ENCODE peak calls at places on chromosomes 6 and 20, in seven cellular contexts. O, U, G, C, X, F and H are unnamed samples. For H3K27me3, the result is how much of the 10 kb centered on the place peaks cover.

GRCh38 chr6:96469312-96469711 is 52.3 kb upstream of the UFL1 start:
- DNase-seq in X (no peak), C (no peak), F (no peak), G (no peak), O (no peak), U (no peak), H (no peak)

GRCh38 chr6:40504274-40504673 is 82.9 kb downstream of the LRFN2 start:
- DNase-seq in G (no peak), U (no peak), F (no peak), C (peak), X (no peak), O (no peak), H (no peak)

GRCh38 chr20:23649830-23650417 is 12.2 kb upstream of the CST3 start:
- DNase-seq in F (no peak), X (peak), U (no peak), O (no peak), C (no peak), G (no peak), H (no peak)

GRCh38 chr20:17832236-17832635 is 132.5 kb downstream of the BANF2 start:
- DNase-seq in F (no peak), U (no peak), X (no peak), G (no peak), O (no peak), C (no peak), H (peak)

GRCh38 chr6:15615837-15616236 is 47.0 kb downstream of the DTNBP1 start:
- DNase-seq in C (no peak), X (no peak), O (no peak), F (no peak), G (no peak), U (no peak), H (no peak)

GRCh38 chr20:30963591-30963990 is 293.9 kb upstream of the DEFB115 start:
- DNase-seq in U (no peak), G (no peak), C (no peak), X (no peak), O (no peak), F (no peak), H (no peak)

GRCh38 chr6:7121704-7122241 is 14.0 kb downstream of the RREB1 start:
- DNase-seq in F (no peak), X (peak), U (no peak), O (no peak), C (no peak), G (no peak), H (no peak)

GRCh38 chr20:58127731-58128130 is 100.7 kb downstream of the ANKRD60 start:
- DNase-seq in F (no peak), U (peak), C (peak), O (no peak), X (no peak), G (no peak), H (no peak)

GRCh38 chr6:41578714-41579610 is 32.8 kb downstream of the FOXP4 start:
- DNase-seq in C (no peak), X (peak), F (no peak), G (no peak), U (no peak), O (no peak), H (no peak)

GRCh38 chr6:43747734-43748133 is 22.3 kb upstream of the VEGFA start:
- DNase-seq in U (peak), C (no peak), F (no peak), X (peak), O (no peak), G (no peak), H (peak)

GRCh38 chr6:121436966-121437756 is 1.7 kb downstream of the GJA1 start:
- DNase-seq in G (peak), C (no peak), X (peak), U (peak), F (no peak), O (peak), H (peak)

GRCh38 chr6:161033667-161034066 is 42.1 kb downstream of the MAP3K4 start:
- DNase-seq in X (no peak), O (no peak), C (no peak), G (no peak), U (no peak), F (no peak), H (no peak)

GRCh38 chr6:16741112-16742016 is 19.9 kb downstream of the ATXN1 start:
- DNase-seq in O (no peak), X (no peak), U (no peak), F (no peak), C (no peak), G (no peak), H (no peak)

GRCh38 chr6:120816862-120817261 is 517.4 kb downstream of the TBC1D32 start:
- DNase-seq in C (no peak), U (no peak), O (no peak), G (no peak), X (no peak), F (no peak), H (no peak)

GRCh38 chr20:21272279-21272678 is 30.9 kb upstream of the XRN2 start:
- DNase-seq in C (no peak), X (no peak), U (no peak), O (no peak), F (no peak), G (no peak), H (no peak)

GRCh38 chr20:32606107-32606506 is 21.0 kb upstream of the NOL4L start:
- DNase-seq in G (no peak), X (no peak), O (no peak), U (no peak), F (no peak), C (no peak), H (no peak)

GRCh38 chr6:46113370-46113769 is 16.4 kb upstream of the ENPP4 start:
- DNase-seq in G (no peak), O (no peak), C (no peak), F (no peak), X (peak), U (no peak), H (no peak)

GRCh38 chr6:113178349-113178748 is 678.8 kb upstream of the MARCKS start:
- DNase-seq in G (no peak), U (no peak), O (no peak), C (no peak), X (no peak), F (no peak), H (no peak)

GRCh38 chr6:140546640-140547039 is 1172.2 kb upstream of the CITED2 start:
- DNase-seq in G (no peak), O (no peak), X (no peak), C (no peak), U (no peak), F (no peak), H (no peak)

GRCh38 chr6:144662812-144663211 is 377.7 kb downstream of the UTRN start:
- DNase-seq in U (no peak), C (no peak), O (no peak), F (no peak), G (no peak), X (no peak), H (no peak)

GRCh38 chr6:162615016-162615717 is 112.4 kb downstream of the PRKN start:
- DNase-seq in C (no peak), X (no peak), U (no peak), F (no peak), G (peak), O (no peak), H (no peak)

GRCh38 chr6:143098054-143098673 is 37.5 kb downstream of the AIG1 start:
- DNase-seq in G (no peak), C (no peak), X (no peak), U (no peak), F (no peak), O (no peak), H (no peak)

GRCh38 chr6:2307794-2308193 is 62.4 kb upstream of the GMDS start:
- DNase-seq in X (no peak), G (no peak), O (no peak), U (no peak), C (no peak), F (no peak), H (no peak)

GRCh38 chr20:63285636-63286615 is 7.1 kb upstream of the COL20A1 start:
- DNase-seq in U (no peak), G (no peak), X (no peak), O (peak), C (no peak), F (no peak), H (no peak)

GRCh38 chr6:151325075-151326050 is 66.0 kb downstream of the ZBTB2 start:
- DNase-seq in G (peak), F (no peak), X (peak), C (peak), O (peak), U (peak), H (peak)

GRCh38 chr6:46734867-46735719 is at the start of gene PLA2G7:
- DNase-seq in O (peak), X (peak), U (peak), F (no peak), C (no peak), G (peak), H (peak)

GRCh38 chr6:4210619-4211419 is 75.4 kb upstream of the ECI2 start:
- DNase-seq in G (peak), F (no peak), X (peak), O (peak), U (peak), C (peak), H (no peak)

GRCh38 chr20:57378107-57378506 is 13.1 kb upstream of the RBM38 start:
- DNase-seq in X (peak), C (no peak), F (no peak), U (no peak), G (no peak), O (no peak), H (no peak)

GRCh38 chr6:37654727-37655500 is 42.8 kb downstream of the MDGA1 start:
- DNase-seq in C (no peak), O (no peak), F (no peak), G (no peak), X (no peak), U (no peak), H (no peak)

GRCh38 chr6:47156196-47156595 is 114.1 kb upstream of the ADGRF1 start:
- DNase-seq in F (no peak), X (no peak), G (no peak), O (no peak), U (no peak), C (no peak), H (no peak)

DNA sequence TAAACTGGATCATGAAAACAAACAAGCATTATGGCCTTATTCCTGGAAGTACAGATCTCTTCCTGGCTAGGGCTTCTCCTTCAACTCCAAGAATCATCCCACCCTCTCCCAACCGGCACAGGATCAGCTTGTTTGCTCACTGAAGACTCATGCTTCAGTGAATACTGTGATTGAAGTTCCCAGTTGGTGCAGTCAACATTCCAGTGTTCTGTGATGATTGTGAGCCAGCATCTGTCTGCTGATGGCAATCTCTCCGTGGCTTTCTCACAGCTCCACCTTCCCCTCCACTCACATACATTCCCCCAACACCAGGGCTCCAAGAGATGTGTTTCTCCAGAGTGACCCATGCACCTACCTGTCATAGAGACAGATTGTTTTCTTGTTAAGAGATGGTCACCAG is 421.3 kb upstream of the BTBD3 start:
- DNase-seq in U (no peak), X (peak), C (no peak), O (no peak), G (no peak), F (no peak), H (no peak)
- H3K27me3 ChIP-seq in U (under half), X (under half), C (under half), O (under half), G (under half), F (under half), H (under half)

GRCh38 chr6:105993341-105993740 is 92.8 kb upstream of the PRDM1 start:
- DNase-seq in O (no peak), U (no peak), G (no peak), C (no peak), F (no peak), X (peak), H (no peak)

GRCh38 chr6:105993769-105994521 is 92.2 kb upstream of the PRDM1 start:
- DNase-seq in O (peak), X (peak), G (peak), C (no peak), F (peak), U (no peak), H (no peak)

GRCh38 chr6:105992315-105992961 is 93.7 kb upstream of the PRDM1 start:
- DNase-seq in F (peak), G (peak), C (no peak), X (peak), U (peak), O (peak), H (peak)

GRCh38 chr6:105995403-105995699 is 90.8 kb upstream of the PRDM1 start:
- DNase-seq in F (no peak), X (no peak), C (no peak), G (no peak), U (no peak), O (no peak), H (no peak)

DNA sequence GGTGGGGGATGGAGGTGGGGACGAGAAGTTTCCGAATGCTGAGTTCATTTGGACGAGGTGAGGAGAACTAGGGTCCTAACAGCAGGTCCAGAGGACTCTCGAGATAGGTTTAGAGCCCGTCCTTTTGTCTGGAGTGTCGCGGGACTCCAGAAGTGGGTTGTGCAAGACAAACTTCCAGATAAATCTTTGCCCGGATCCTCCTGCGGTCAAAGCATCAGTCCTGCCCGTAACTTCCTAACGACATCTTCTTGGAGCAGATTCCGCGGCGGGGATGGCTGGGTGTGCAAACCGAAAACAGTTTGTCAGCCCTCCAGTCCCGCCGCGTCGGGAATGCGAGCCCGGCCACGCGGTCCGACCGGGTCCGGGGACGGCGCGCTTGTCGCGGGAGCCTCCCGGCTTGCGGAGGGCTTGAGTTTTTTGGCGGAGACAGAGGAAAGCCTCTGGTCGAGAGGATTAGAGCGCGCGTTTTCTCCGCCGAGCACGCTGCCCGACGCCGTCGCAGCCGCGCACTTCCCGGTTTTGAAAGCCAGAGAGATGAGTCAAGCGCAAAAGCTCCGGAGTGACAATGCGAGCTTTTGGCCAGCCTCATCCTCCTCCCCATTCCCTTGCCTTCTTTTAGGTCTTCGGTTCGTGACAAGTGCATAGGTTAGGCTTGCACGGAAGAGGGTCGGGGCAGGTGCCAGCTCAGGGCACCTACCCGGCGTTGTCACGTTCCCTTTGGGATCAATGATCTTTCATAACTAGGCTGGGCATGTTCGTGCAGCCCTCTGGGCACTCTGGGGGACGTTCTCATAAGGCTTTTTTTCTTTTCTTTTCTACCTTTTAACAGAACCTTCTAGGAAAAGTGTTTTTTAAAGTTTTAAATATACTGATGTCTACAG is 91.4 kb upstream of the PRDM1 start:
- DNase-seq in O (peak), U (peak), X (peak), C (peak), F (peak), G (peak), H (peak)
- H3K27me3 ChIP-seq in O (half or more), U (under half), X (under half), C (under half), F (under half), G (under half), H (under half)

DNA sequence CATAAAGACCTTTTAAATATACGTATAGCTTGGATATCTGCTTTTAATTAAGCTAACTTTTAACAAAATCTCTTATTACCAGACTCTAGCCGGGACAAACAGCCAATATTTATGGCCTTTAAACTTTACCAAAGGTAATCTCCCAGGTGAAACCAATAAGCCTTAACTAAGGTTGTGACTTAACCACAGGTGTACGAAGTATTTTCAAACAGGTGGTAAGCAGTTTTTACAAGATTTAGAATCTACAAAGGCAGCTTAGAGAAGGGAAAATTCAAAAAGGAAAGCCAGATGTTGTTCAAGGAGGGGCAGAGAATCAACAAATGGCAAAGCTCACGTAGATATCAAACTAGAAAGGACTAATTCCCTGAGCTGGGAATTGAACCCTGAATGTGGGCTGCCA is 15.8 kb downstream of the WFDC2 start:
- DNase-seq in F (no peak), X (no peak), G (no peak), C (no peak), O (no peak), U (no peak), H (no peak)
- H3K27me3 ChIP-seq in F (under half), X (under half), G (under half), C (under half), O (half or more), U (under half), H (under half)

GRCh38 chr20:54633903-54634302 is 158.5 kb downstream of the DOK5 start:
- DNase-seq in F (no peak), O (no peak), U (no peak), C (no peak), G (no peak), X (no peak), H (no peak)
- H3K27me3 ChIP-seq in F (under half), O (under half), U (under half), C (under half), G (under half), X (under half), H (under half)

DNA sequence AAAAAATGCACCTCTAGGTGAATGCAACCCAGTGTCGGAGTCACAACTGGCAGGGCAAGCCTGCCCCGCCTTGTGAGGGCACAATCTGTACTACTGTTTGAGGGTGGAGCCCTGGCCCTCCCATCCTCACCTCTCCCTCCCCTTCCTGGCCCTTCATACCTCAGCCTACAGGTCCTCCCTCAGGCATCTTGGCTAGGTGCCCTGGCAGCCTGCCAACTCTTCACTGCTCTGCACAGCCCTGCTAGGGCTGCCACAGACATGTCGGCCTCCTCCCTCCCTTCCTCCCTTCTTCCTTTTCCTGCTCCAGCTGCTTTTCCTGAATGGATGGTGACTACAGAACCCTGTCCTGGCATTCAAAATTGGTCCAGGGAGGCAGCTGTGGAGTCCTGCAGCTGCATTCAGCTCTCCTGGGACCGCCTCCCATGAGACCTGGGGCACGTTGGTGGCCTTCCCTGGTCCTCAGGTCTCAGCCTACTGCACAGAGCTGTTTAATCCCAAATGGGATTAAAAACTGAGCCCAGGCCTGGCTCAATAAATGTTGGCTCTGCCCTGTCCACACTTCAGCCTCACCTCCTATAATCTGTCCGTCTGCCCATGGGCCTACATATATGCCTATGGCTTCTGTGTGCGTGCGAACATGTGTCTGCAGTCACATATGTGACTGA is 52.7 kb downstream of the CDH22 start:
- DNase-seq in U (peak), G (peak), O (peak), F (no peak), C (peak), X (no peak), H (peak)
- H3K27me3 ChIP-seq in U (under half), G (under half), O (half or more), F (under half), C (under half), X (under half), H (half or more)

DNA sequence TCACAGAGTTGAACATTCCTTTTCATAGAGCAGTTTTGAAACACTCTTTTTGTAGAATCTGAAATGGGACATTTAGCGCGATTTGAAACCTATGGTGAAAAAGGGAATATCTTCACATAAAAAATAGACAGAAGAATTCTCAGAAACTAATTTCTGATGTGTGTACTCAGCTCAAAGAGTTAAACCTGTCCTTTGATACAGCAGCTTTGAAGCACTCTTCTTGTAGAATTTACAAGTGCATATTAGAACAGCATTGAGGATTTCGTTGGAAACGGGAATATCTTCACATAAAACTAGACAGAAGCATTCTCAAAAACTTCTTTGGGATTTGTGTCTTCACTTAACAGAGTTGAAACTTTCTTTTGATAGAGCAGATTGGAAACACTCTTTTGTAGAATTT is 650.7 kb upstream of the ZNF337 start:
- DNase-seq in X (no peak), C (no peak), U (no peak), F (no peak), O (no peak), G (no peak), H (no peak)
- H3K27me3 ChIP-seq in X (under half), C (under half), U (under half), F (under half), O (under half), G (under half), H (under half)

GRCh38 chr6:90619221-90619620 is 32.3 kb upstream of the MAP3K7 start:
- DNase-seq in O (no peak), C (no peak), U (no peak), X (no peak), F (no peak), G (no peak), H (no peak)
- H3K27me3 ChIP-seq in O (half or more), C (half or more), U (under half), X (under half), F (under half), G (under half), H (under half)

GRCh38 chr20:41340327-41341055 is at the start of gene LPIN3:
- DNase-seq in G (peak), C (peak), X (peak), O (peak), U (peak), F (no peak), H (peak)
- H3K27me3 ChIP-seq in G (under half), C (under half), X (under half), O (under half), U (under half), F (under half), H (under half)

DNA sequence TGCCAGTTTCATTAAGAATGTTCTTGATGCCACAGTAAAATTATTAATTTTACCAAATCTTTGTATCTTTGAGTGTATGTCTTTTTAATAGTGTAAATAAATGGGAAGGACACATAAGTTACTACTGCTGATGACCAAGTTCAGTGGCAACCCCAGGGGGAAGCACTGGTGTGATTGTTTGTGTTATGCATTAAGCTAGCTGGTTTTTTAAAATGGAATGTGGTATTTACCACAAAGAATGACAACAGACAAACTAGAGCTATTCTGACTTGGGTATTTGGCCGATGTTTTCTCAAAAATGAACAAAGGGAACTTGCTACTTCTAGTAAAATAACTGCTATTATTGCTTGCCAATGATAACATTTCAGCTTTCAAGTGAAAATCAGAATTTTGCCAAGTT is 2.9 kb downstream of the FNDC1 start:
- DNase-seq in U (no peak), F (no peak), X (no peak), G (no peak), C (no peak), O (no peak), H (no peak)
- H3K27me3 ChIP-seq in U (under half), F (half or more), X (half or more), G (under half), C (under half), O (half or more), H (under half)